ENCODE peak calls at places on chromosomes 5 and 9, in eight cellular contexts. I is Peyer's patch; Y is neural crest cell; P is Panc1; R is pancreas; B is CD8-positive, alpha-beta T cell; L is hepatocyte; T is GM20000. U is an unnamed sample.

GRCh38 chr9:18596920-18597319 is 123.0 kb downstream of the ADAMTSL1 start:
- DNase-seq in I (no peak), Y (no peak), P (no peak), R (no peak), B (no peak), L (no peak), T (no peak), U (no peak)

GRCh38 chr9:81132796-81133195 is 556.6 kb downstream of the TLE1 start:
- DNase-seq in I (no peak), Y (no peak), P (no peak), R (no peak), B (no peak), L (no peak), T (no peak), U (no peak)

GRCh38 chr9:36813149-36813548 is 220.9 kb downstream of the PAX5 start:
- DNase-seq in I (no peak), Y (no peak), P (no peak), R (no peak), B (no peak), L (no peak), T (no peak), U (no peak)

GRCh38 chr9:134463293-134463692 is 137.0 kb downstream of the RXRA start:
- DNase-seq in I (no peak), Y (no peak), P (no peak), R (no peak), B (no peak), L (no peak), T (no peak), U (no peak)

GRCh38 chr9:38057416-38058195 is 11.4 kb downstream of the SHB start:
- DNase-seq in I (no peak), Y (no peak), P (no peak), R (peak), B (no peak), L (no peak), T (no peak), U (no peak)

GRCh38 chr5:1184163-1184470 is 17.3 kb upstream of the SLC6A19 start:
- DNase-seq in I (no peak), Y (no peak), P (no peak), R (no peak), B (no peak), L (no peak), T (no peak), U (no peak)

GRCh38 chr9:113807173-113808061 is 68.7 kb upstream of the ZNF618 start:
- DNase-seq in I (no peak), Y (peak), P (peak), R (peak), B (peak), L (peak), T (peak), U (peak)

GRCh38 chr5:115599502-115599901 is 2.8 kb downstream of the TICAM2 start:
- DNase-seq in I (peak), Y (no peak), P (no peak), R (no peak), B (no peak), L (peak), T (peak), U (no peak)

GRCh38 chr5:170144286-170145023 is 38.8 kb downstream of the FOXI1 start:
- DNase-seq in I (no peak), Y (no peak), P (no peak), R (no peak), B (no peak), L (no peak), T (no peak), U (peak)

GRCh38 chr5:122368845-122369244 is 56.8 kb downstream of the SNCAIP start:
- DNase-seq in I (no peak), Y (no peak), P (no peak), R (no peak), B (no peak), L (no peak), T (no peak), U (no peak)

GRCh38 chr9:89606567-89607311 is 1.9 kb downstream of the GADD45G start:
- DNase-seq in I (no peak), Y (peak), P (no peak), R (peak), B (no peak), L (peak), T (no peak), U (no peak)

GRCh38 chr9:83598487-83598886 is 24.5 kb upstream of the IDNK start:
- DNase-seq in I (no peak), Y (no peak), P (no peak), R (no peak), B (no peak), L (peak), T (no peak), U (no peak)

GRCh38 chr9:12771891-12772290 is 2.9 kb upstream of the LURAP1L start:
- DNase-seq in I (no peak), Y (no peak), P (no peak), R (no peak), B (no peak), L (no peak), T (no peak), U (no peak)

GRCh38 chr5:40607202-40607601 is 72.5 kb upstream of the PTGER4 start:
- DNase-seq in I (no peak), Y (no peak), P (no peak), R (no peak), B (no peak), L (no peak), T (no peak), U (no peak)

GRCh38 chr5:73445708-73446630 is 2.6 kb downstream of the FOXD1 start:
- DNase-seq in I (no peak), Y (no peak), P (no peak), R (no peak), B (no peak), L (no peak), T (no peak), U (no peak)

GRCh38 chr5:148961261-148962199 is 101.3 kb downstream of the SH3TC2 start:
- DNase-seq in I (no peak), Y (no peak), P (no peak), R (no peak), B (no peak), L (no peak), T (no peak), U (no peak)

GRCh38 chr5:4156153-4156552 is 560.5 kb downstream of the IRX1 start:
- DNase-seq in I (no peak), Y (no peak), P (no peak), R (no peak), B (no peak), L (no peak), T (no peak), U (no peak)

GRCh38 chr9:135604437-135605237 is 34.7 kb downstream of the GLT6D1 start:
- DNase-seq in I (no peak), Y (no peak), P (no peak), R (no peak), B (no peak), L (no peak), T (no peak), U (peak)
- TF ChIP-seq CTCF in I (no peak), Y (no peak), P (no peak), R (no peak), B (no peak), L (no peak), T (no peak), U (no peak)

DNA sequence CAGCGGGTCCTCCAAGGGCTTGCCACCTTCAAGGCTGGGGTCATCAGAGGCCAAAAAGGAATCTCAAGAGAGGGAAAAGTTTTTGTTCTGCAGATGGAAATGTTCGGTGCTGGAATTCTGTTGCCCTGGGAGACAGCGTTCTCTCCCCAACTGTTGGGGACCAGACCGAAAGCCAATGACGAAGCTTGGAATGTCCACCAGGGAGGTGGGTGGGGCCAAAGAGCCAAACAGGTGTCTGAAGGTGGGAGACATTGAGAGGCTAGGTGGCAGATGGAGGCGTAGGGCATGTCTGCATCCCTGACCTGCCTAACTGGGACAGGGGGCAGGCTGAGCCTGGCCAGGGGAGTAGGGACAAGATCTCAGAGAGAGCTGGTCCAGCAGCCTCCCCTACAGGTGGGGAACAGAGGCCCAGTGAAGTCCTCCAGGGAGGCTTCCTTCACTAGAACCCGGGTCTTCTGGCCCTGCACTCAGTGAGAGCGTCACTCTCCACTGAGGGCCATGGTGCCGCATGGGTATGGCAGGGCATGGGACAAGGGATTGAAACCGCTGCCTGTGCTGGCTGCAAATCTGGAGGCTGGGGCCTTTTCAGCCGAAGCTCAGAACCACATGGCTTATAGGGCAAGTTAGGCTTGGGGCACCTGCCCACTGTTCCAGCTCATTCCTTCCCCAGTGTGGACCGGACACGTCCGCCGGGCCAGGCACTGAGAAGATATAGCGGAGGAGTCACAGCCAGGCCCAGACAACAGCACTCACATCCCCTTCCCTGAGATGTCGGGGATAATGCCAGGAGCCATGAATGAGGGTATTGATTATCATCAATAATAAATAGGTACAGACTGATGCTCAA is 5.0 kb upstream of the FAM78A start:
- DNase-seq in I (no peak), Y (no peak), P (no peak), R (no peak), B (no peak), L (no peak), T (no peak), U (no peak)
- TF ChIP-seq CTCF in I (no peak), Y (no peak), P (no peak), R (no peak), B (no peak), L (no peak), T (no peak), U (no peak)

GRCh38 chr9:136803551-136804508 is 3.9 kb upstream of the RABL6 start:
- DNase-seq in I (no peak), Y (no peak), P (no peak), R (peak), B (no peak), L (no peak), T (peak), U (no peak)
- TF ChIP-seq CTCF in I (no peak), Y (no peak), P (no peak), R (no peak), B (no peak), L (no peak), T (no peak), U (no peak)

GRCh38 chr5:177300236-177300880 is 3.2 kb downstream of the RAB24 start:
- DNase-seq in I (peak), Y (no peak), P (no peak), R (no peak), B (peak), L (peak), T (peak), U (no peak)
- TF ChIP-seq CTCF in I (no peak), Y (no peak), P (no peak), R (no peak), B (no peak), L (peak), T (no peak), U (peak)

DNA sequence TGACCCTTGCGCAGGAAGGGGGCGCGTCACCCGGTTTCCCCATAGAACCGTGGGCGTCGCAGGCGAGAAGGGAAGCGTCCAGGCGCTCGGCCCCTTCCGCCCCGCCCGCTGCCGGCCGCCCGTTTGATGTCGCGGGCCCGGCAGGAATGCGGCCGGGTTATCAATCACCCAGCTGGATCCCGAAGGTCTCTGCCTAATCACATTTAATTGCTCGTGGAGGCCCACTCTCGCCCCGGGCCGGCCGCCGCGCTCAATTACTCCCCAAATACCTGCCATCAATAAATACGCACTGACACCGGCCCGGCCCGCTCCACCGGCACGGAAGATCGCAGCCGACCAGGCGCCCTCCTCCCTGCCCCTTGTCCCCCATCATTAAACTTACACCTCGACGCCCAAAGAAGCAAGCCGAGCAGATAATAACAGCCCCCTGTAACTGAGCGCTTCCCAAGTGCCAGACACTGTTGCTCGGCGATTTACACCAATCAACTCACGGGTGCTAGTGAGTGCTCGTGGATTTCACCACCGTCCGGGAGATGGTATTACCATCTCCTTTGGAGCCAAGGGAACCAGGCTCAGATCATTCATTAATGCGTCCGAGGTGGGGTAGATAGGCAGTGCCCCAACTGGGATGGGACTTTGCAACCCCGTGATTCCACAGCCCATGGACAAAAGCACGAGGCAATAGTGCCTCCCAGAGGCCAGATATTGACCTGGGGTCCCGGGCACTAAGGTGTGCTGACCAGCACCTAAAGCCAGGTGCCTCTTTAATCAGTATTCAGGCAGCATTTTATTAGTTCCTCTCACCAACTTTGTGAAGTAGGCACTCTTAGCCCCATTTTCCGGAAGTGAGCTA is 11.3 kb downstream of the MSX2 start:
- DNase-seq in I (no peak), Y (no peak), P (no peak), R (no peak), B (no peak), L (peak), T (no peak), U (no peak)
- TF ChIP-seq CTCF in I (no peak), Y (peak), P (peak), R (peak), B (no peak), L (peak), T (no peak), U (peak)

DNA sequence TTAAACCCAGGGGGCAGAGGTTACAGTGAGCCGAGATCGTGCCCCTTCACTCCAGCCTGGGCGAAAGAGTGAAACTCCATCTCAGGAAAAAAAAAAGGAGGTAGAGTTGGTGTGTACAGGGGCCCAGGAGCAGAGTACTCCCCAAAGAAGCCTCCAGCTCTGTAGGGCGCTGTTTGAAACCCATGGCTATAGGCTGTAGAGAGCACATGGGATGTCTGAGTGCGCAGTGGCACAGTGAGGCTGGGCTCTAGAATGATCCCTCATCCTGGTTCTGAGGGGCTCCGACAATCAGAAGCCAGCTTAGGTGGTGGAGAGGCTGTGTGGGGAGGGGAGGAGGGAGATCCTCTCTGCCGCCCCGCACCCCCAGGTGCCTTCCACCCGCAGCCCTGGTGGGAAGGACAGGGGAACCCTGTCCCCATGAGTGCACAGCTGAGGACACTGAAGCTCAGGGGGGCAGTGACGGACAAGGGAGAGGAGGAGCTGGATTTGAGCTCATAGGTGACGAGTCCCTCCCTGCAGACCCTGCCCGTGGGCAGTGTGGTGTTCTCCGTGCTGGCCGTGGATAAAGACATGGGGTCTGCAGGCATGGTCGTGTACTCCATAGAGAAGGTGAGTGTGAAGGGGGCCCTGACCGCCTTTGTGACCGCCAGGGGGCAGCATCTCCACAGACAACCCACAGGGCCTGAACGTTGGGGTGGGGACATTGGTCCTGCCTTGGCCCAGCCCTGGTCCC is 24.6 kb downstream of the CDHR2 start:
- DNase-seq in I (peak), Y (peak), P (no peak), R (peak), B (peak), L (peak), T (peak), U (no peak)
- TF ChIP-seq CTCF in I (peak), Y (peak), P (peak), R (peak), B (peak), L (peak), T (peak), U (peak)

GRCh38 chr5:140345919-140346347 is 470 bp downstream of the HBEGF start:
- DNase-seq in I (peak), Y (peak), P (peak), R (peak), B (no peak), L (peak), T (no peak), U (peak)
- TF ChIP-seq CTCF in I (no peak), Y (no peak), P (peak), R (no peak), B (no peak), L (peak), T (peak), U (peak)

DNA sequence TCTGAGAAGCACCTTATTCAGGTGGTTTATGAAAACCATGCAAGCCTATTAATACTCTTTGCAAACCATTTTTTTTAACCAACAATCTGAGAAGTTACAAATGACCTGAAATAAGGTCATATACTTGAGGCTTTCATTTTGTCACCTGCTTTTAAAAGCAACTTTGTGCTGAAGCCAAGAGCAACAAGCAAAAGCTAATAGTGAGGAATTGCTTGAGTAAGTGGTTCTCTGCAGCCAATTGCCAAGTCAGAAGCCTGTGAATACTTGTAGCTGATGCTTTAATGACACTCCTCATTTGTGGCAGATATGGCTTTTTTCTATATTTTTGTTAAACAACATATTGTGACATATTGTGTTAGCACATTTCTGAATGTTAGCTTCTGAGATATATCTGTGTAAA is 126.8 kb upstream of the ZNF608 start:
- DNase-seq in I (no peak), Y (no peak), P (no peak), R (no peak), B (no peak), L (no peak), T (no peak), U (no peak)
- TF ChIP-seq CTCF in I (no peak), Y (no peak), P (no peak), R (no peak), B (no peak), L (no peak), T (no peak), U (no peak)

DNA sequence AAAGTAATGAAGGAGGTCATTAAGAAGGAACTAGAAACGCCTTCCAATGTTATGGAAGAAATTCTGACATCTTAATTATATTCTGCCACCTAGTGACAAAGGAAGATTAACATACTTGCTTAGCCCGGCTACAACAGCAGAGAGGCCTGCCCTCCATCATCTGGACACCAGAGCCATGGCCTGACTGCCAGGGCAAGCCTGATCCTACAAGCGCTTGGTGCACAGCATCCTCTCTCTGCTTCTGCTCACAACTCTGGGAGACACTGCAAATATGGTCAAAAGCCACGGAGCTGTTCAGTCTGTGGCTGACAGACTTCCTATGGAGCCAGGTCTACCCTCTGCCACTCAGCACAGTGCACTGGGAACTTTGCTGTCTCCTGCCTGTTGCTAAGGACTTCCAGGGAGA is 87.3 kb upstream of the SLC44A1 start:
- DNase-seq in I (peak), Y (peak), P (no peak), R (peak), B (peak), L (peak), T (peak), U (no peak)
- TF ChIP-seq CTCF in I (peak), Y (peak), P (peak), R (peak), B (peak), L (peak), T (no peak), U (peak)

DNA sequence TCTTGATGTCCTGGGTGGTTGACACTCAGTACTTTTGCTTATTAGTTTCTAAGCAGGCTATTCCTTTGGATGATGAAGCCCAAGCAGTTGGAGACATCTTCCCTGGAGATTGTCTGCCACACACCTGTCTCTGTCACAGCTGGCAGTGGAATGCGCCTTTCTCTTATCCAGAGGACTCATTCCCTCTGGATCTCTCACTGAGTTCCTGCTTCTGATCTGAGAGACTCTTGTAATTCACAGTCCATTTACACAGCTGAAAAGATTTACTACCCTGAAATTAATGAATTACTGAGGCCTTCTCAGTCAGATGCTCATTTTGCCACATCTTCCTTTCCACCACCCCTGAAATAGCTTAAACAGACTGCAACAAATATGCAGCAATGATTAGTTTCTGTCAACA is 15.9 kb downstream of the TAL2 start:
- DNase-seq in I (no peak), Y (no peak), P (no peak), R (no peak), B (no peak), L (no peak), T (no peak), U (no peak)
- TF ChIP-seq CTCF in I (no peak), Y (no peak), P (no peak), R (no peak), B (no peak), L (no peak), T (no peak), U (no peak)

U was measured in osteocyte.